ENCODE peak calls at places on chromosomes 4 and X, in seven cellular contexts. K is HFFc6, F is heart left ventricle, L is mesothelial cell of epicardium, Y is ascending aorta, X is HL-60, C is H9. U is an unnamed sample.

GRCh38 chrX:9698566-9698965 is 67.1 kb downstream of the GPR143 start:
- DNase-seq in K (no peak), F (no peak), L (no peak), Y (no peak), X (no peak), C (no peak), U (no peak)

GRCh38 chrX:105618393-105619101 is 203.8 kb upstream of the NRK start:
- DNase-seq in K (no peak), F (no peak), L (no peak), Y (no peak), X (no peak), C (no peak), U (no peak)

GRCh38 chr4:30718889-30719252 is 1.3 kb upstream of the PCDH7 start:
- DNase-seq in K (no peak), F (no peak), L (no peak), Y (no peak), X (no peak), C (no peak), U (no peak)

GRCh38 chrX:10042055-10042454 is 74.9 kb downstream of the CLDN34 start:
- DNase-seq in K (no peak), F (no peak), L (no peak), Y (no peak), X (no peak), C (no peak), U (no peak)

GRCh38 chr4:60531790-60532189 is 668.3 kb upstream of the ADGRL3 start:
- DNase-seq in K (no peak), F (no peak), L (no peak), Y (no peak), X (no peak), C (no peak), U (no peak)

GRCh38 chrX:152817082-152817744 is 13.3 kb downstream of the CETN2 start:
- DNase-seq in K (peak), F (no peak), L (no peak), Y (no peak), X (no peak), C (no peak), U (no peak)

GRCh38 chrX:677376-677775 is 46.8 kb downstream of the SHOX start:
- DNase-seq in K (no peak), F (no peak), L (no peak), Y (no peak), X (no peak), C (no peak), U (no peak)

GRCh38 chrX:115630204-115630603 is 69.2 kb downstream of the PLS3 start:
- DNase-seq in K (no peak), F (no peak), L (no peak), Y (no peak), X (no peak), C (no peak), U (no peak)

GRCh38 chr4:187668683-187669082 is 326.9 kb upstream of the ZFP42 start:
- DNase-seq in K (peak), F (no peak), L (no peak), Y (no peak), X (no peak), C (no peak), U (no peak)

GRCh38 chr4:3009422-3009821 is 46.1 kb downstream of the GRK4 start:
- DNase-seq in K (no peak), F (no peak), L (no peak), Y (no peak), X (no peak), C (peak), U (no peak)

GRCh38 chrX:4708970-4709760 is 995.7 kb upstream of the PRKX start:
- DNase-seq in K (no peak), F (no peak), L (no peak), Y (no peak), X (peak), C (no peak), U (no peak)

GRCh38 chr4:176849076-176849475 is 56.4 kb upstream of the VEGFC start:
- DNase-seq in K (peak), F (no peak), L (no peak), Y (no peak), X (no peak), C (no peak), U (no peak)

GRCh38 chr4:6229671-6230501 is 29.5 kb upstream of the JAKMIP1 start:
- DNase-seq in K (no peak), F (no peak), L (no peak), Y (peak), X (no peak), C (peak), U (no peak)

GRCh38 chr4:95293014-95293413 is 255.8 kb downstream of the UNC5C start:
- DNase-seq in K (no peak), F (no peak), L (no peak), Y (no peak), X (no peak), C (no peak), U (no peak)

GRCh38 chrX:39827959-39828358 is 269.8 kb downstream of the BCOR start:
- DNase-seq in K (no peak), F (no peak), L (no peak), Y (no peak), X (no peak), C (no peak), U (no peak)

GRCh38 chrX:72097081-72097480 is 34.6 kb downstream of the RTL5 start:
- DNase-seq in K (no peak), F (no peak), L (no peak), Y (no peak), X (peak), C (no peak), U (no peak)

GRCh38 chr4:112560084-112560483 is 44.1 kb upstream of the NEUROG2 start:
- DNase-seq in K (no peak), F (no peak), L (no peak), Y (no peak), X (peak), C (no peak), U (no peak)

GRCh38 chrX:153657161-153657560 is 10.2 kb downstream of the DUSP9 start:
- DNase-seq in K (no peak), F (no peak), L (no peak), Y (peak), X (no peak), C (no peak), U (no peak)

GRCh38 chrX:46653482-46653881 is 79.9 kb downstream of the CHST7 start:
- DNase-seq in K (no peak), F (no peak), L (no peak), Y (no peak), X (peak), C (peak), U (no peak)

GRCh38 chrX:46647251-46647650 is 73.7 kb downstream of the CHST7 start:
- DNase-seq in K (no peak), F (no peak), L (no peak), Y (no peak), X (no peak), C (no peak), U (no peak)

GRCh38 chrX:46648660-46649059 is 75.1 kb downstream of the CHST7 start:
- DNase-seq in K (no peak), F (no peak), L (no peak), Y (no peak), X (no peak), C (no peak), U (no peak)

GRCh38 chrX:46645614-46646013 is 72.0 kb downstream of the CHST7 start:
- DNase-seq in K (no peak), F (no peak), L (no peak), Y (no peak), X (no peak), C (no peak), U (no peak)

DNA sequence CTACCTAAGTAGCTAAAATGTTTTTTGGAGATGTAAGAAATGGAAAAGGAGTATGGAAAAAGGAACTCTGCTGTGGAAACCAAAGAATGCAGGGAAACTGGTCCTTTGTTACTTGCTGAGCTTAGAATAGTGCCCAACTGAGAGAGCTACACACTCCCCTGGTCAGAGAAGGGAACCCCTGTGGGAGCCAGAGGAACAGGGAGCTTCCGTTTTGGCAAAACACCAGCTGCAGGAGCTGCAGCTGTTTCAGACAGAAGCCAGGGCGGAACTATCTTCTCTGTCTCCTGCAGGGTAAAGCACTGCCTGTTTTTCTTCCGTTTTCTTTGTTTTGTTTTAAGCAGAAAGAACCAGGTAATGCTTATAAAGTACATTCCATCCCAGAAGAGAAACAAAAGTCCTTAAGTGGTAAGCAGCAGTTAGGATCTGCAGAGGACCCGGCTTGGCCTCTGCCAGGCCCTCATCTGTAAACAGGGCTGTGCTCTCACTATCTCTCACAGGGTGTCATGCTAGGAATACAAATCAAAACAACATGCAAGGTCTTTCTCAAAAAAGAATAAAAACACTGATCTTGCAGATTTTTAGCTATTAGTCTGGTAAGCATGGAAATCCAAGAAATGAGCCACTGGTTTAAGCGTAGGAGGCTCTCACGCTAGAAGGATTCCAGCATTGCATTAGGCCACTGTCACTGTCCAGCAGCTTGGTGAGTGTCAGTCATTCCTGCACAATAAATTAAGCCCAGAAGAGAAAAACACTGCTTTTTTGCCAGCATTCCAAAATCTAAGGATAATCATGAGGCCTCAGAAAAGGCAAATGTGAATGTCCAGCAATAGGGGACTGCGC is 76.1 kb downstream of the CHST7 start:
- DNase-seq in K (no peak), F (peak), L (no peak), Y (no peak), X (peak), C (peak), U (no peak)
- TF ChIP-seq CTCF in K (no peak), F (no peak), L (no peak), Y (no peak), X (no peak), C (no peak), U (no peak)

DNA sequence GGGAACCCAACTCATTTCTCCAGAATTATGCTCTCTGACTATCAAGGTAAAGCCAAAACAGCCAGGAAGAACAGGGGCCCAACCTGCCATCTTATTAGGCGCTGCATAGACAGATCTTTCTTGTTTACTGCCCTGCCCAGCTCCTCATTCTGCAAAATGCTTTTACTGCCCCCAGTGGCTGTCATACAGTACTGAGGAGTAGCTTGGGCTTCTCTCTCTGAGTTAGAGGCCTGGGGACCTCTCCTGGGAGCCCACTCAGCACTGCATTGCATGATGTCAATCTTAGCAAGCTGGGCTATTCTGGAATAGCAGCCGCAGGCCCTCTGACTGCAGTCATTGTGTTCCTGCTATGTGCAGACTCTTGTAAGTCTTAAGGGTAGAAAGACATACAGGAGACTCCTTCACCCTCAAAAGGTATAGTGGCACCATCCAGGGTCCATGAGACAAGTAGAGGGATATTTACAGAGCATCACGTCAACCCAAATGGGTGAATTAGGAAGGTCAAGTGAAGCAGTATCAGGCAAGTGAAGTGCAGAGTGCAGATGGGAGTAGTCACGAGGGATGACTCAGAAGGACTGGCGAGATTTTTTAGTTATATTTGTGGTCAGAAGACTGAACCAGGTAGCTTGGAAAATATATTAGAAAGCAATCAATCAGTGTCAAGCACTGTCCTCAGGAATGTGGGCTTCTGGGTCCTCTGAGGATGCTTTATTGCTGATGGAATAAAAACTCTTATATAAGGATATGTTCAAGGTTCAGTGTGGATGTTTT is 294.1 kb upstream of the SFRP2 start:
- DNase-seq in K (no peak), F (no peak), L (no peak), Y (no peak), X (no peak), C (peak), U (no peak)
- TF ChIP-seq CTCF in K (peak), F (peak), L (no peak), Y (no peak), X (peak), C (peak), U (no peak)

DNA sequence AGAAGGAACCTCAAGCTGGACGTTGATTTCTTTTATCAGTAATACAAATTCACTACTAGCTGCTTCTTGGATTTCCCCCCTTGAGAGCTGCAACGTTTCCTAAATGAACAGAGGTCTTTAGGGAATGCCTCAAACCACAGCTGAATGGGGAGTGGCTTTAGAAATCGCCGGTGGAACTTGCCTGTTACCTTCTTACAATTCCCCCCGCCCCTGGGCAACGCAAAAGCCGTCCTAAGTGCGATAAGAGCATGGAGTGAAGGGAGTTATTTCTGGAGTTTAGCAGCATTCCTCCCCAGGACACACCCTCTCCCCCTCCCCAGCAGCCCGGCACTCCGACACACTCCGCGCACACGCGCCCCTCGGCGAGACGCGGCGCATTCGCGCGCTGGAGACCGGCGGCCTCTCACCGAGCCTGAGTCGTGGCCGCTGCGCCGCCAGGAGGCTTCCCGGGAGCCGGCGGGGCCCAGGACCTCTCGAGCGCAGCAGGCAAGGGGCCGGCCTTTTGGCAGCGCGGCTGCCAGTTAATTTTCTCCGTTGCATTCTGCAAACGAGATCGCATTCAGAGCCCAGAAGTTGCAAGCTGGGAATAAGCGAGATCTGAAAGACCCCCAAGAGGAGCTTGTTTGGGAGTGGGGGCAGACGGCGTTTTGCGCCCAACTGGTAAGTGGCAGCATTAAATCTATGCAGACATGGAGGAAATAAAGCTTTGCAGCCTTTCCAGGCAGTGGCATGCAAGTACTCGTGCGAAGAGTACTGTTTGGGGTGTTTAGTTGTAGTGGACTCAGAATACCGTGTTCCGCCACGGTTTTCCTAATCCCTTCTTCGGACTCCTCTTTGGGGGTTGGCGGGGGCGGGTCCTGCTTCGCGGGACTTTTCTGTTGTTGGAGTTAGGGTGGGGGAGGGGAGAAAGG is 134.6 kb downstream of the PALLD start:
- DNase-seq in K (no peak), F (peak), L (peak), Y (peak), X (no peak), C (peak), U (no peak)
- TF ChIP-seq CTCF in K (peak), F (peak), L (peak), Y (peak), X (no peak), C (peak), U (peak)

GRCh38 chr4:147635348-147635747 is 18.2 kb downstream of the TMEM184C start:
- DNase-seq in K (no peak), F (no peak), L (no peak), Y (no peak), X (no peak), C (no peak), U (no peak)
- TF ChIP-seq CTCF in K (no peak), F (no peak), L (no peak), Y (no peak), X (no peak), C (no peak), U (no peak)

U was measured in thoracic aorta.